ENCODE peak calls at places on chromosomes 13 and 19, in seven cellular contexts. W is IMR-90, N is neuronal stem cell, I is H9, Z is mesendoderm, T is mesenchymal stem cell, E is trophoblast cell. D is an unnamed sample. For H3K79me1, the result is how much of the 10 kb centered on the place peaks cover.

GRCh38 chr13:48625396-48626076 is 28.2 kb upstream of the CYSLTR2 start:
- DNase-seq in W (no peak), N (no peak), I (no peak), Z (no peak), T (no peak), E (no peak), D (no peak)

GRCh38 chr19:34734601-34735103 is 609 bp downstream of the ZNF181 start:
- DNase-seq in W (no peak), N (no peak), I (no peak), Z (peak), T (no peak), E (peak), D (no peak)

GRCh38 chr19:11091343-11092153 is 2.3 kb downstream of the LDLR start:
- DNase-seq in W (peak), N (no peak), I (no peak), Z (peak), T (peak), E (peak), D (no peak)

GRCh38 chr13:50911051-50911690 is 1.6 kb downstream of the RNASEH2B start:
- DNase-seq in W (no peak), N (peak), I (no peak), Z (no peak), T (peak), E (no peak), D (no peak)

GRCh38 chr19:2641332-2641698 is 61.2 kb downstream of the GNG7 start:
- DNase-seq in W (no peak), N (no peak), I (no peak), Z (no peak), T (no peak), E (no peak), D (no peak)

GRCh38 chr13:66933994-66934393 is 296.1 kb downstream of the PCDH9 start:
- DNase-seq in W (peak), N (no peak), I (no peak), Z (no peak), T (peak), E (no peak), D (no peak)

GRCh38 chr13:37460211-37460610 is 138.4 kb downstream of the POSTN start:
- DNase-seq in W (peak), N (no peak), I (no peak), Z (no peak), T (no peak), E (no peak), D (no peak)

GRCh38 chr19:3359850-3360493 is 6.4 kb upstream of the NFIC start:
- DNase-seq in W (no peak), N (no peak), I (no peak), Z (no peak), T (no peak), E (peak), D (no peak)

GRCh38 chr13:103473081-103473480 is 406.9 kb upstream of the SLC10A2 start:
- DNase-seq in W (no peak), N (no peak), I (no peak), Z (no peak), T (no peak), E (peak), D (no peak)

GRCh38 chr19:18726417-18726767 is 42.9 kb downstream of the CRTC1 start:
- DNase-seq in W (no peak), N (no peak), I (no peak), Z (no peak), T (no peak), E (no peak), D (no peak)
- H3K79me1 ChIP-seq in W (under half), N (under half), I (under half), Z (under half), T (under half), E (under half), D (under half)

GRCh38 chr13:24636776-24637175 is 43.4 kb upstream of the ATP12A start:
- DNase-seq in W (no peak), N (no peak), I (no peak), Z (no peak), T (no peak), E (no peak), D (no peak)
- H3K79me1 ChIP-seq in W (under half), N (under half), I (under half), Z (under half), T (under half), E (under half), D (under half)

GRCh38 chr13:98958443-98958794 is 19.4 kb downstream of the DOCK9 start:
- DNase-seq in W (no peak), N (no peak), I (no peak), Z (no peak), T (no peak), E (no peak), D (no peak)
- H3K79me1 ChIP-seq in W (under half), N (under half), I (under half), Z (under half), T (under half), E (under half), D (under half)

GRCh38 chr13:99855516-99855915 is 116.1 kb downstream of the ZIC5 start:
- DNase-seq in W (no peak), N (no peak), I (no peak), Z (no peak), T (no peak), E (no peak), D (no peak)
- H3K79me1 ChIP-seq in W (under half), N (under half), I (under half), Z (under half), T (under half), E (under half), D (under half)

DNA sequence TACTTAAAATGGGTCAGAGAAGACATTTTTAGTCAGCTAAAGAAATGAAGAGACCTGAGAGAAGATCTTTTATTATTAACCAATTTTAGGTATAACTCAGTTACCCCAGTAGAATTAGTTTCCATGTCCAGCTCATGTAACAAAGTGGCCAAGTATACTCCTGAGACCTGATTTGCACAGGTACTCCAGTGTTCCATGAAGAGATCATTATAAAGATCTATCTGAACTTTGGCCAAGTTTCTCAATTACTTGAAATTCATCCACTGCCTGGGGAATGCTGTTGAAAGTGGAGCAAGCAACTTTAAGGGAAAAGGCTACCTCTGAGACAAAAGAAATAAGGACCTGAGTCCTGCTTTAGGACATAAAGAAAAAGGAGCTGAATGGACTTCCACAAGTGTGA is 47.0 kb downstream of the EDNRB start:
- DNase-seq in W (no peak), N (no peak), I (no peak), Z (no peak), T (no peak), E (no peak), D (no peak)
- H3K79me1 ChIP-seq in W (under half), N (under half), I (under half), Z (under half), T (under half), E (under half), D (under half)

GRCh38 chr13:38607136-38607535 is 79.7 kb upstream of the FREM2 start:
- DNase-seq in W (no peak), N (no peak), I (no peak), Z (peak), T (no peak), E (no peak), D (no peak)
- H3K79me1 ChIP-seq in W (under half), N (under half), I (under half), Z (under half), T (under half), E (under half), D (under half)

DNA sequence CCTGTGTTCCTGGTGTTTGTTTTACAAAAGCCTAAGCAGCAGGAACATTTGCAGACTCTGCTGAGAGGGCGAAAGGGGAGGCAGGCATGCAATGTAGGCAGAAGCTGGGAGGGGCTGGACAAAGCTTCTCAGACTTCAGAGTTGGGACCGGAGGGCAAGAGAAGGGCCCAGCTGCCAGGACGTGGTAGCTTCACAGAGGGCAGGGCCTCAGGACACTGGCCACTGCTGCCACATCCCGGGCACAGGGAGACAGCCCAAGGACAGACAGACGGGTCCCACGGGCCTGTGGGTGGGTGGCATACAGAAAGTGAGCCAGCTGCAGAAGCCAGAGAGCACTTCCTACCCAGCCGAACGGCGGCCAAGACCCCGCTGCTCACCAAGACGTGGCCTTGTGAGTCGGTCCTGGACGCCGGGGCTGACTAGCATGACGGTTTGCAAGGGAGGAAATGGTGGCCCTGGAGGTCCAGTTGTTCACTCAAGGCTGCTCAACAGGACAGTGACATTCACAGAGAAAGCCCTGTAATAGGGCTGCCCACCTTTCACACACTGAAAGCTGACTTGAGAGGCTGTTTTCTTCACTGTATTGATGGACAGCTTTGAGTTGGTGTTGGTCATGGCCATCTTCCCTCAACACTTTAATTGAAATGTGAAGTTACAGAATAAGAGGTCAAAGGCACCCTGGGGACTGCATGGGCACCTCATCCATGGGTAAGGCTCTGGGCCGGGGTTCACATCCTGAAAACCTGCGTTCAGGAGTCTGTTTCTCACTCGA is 23.7 kb upstream of the TFDP1 start:
- DNase-seq in W (no peak), N (no peak), I (no peak), Z (no peak), T (no peak), E (no peak), D (no peak)
- H3K79me1 ChIP-seq in W (under half), N (under half), I (under half), Z (under half), T (under half), E (under half), D (under half)

D was measured in H1.